ENCODE peak calls at places on chromosomes 2 and 18, in nine cellular contexts. E is D721Med, F is progenitor cell of endocrine pancreas, G is left ventricle myocardium inferior, Q is GM12865, S is astrocyte of the spinal cord, N is neural progenitor cell, T is A549, H is GM06990. V is an unnamed sample.

GRCh38 chr18:45066868-45067267 is 386.2 kb downstream of the SETBP1 start:
- DNase-seq in N (no peak), G (peak; percentile 21), T (no peak), F (no peak), S (no peak), E (no peak), H (no peak), Q (no peak), V (no peak)

GRCh38 chr2:136344339-136344738 is 226.4 kb upstream of the CXCR4 start:
- DNase-seq in H (no peak), E (no peak), G (no peak), N (no peak), F (no peak), T (no peak), Q (no peak), S (no peak), V (no peak)

GRCh38 chr2:28802975-28803429 is 7.6 kb upstream of the SPDYA start:
- DNase-seq in N (no peak), H (no peak), T (peak; percentile 63), G (no peak), S (no peak), F (no peak), E (no peak), Q (no peak), V (no peak)

GRCh38 chr18:9536354-9537152 is 61.2 kb downstream of the RALBP1 start:
- DNase-seq in G (no peak), T (no peak), H (no peak), S (peak; percentile 14), E (no peak), N (no peak), F (no peak), Q (no peak), V (no peak)

GRCh38 chr2:136104977-136105376 is 13.0 kb downstream of the CXCR4 start:
- DNase-seq in S (no peak), N (no peak), Q (no peak), E (no peak), T (no peak), G (no peak), F (no peak), H (no peak), V (no peak)

GRCh38 chr2:235699576-235699975 is 205.7 kb downstream of the AGAP1 start:
- DNase-seq in S (no peak), Q (no peak), N (no peak), H (no peak), G (no peak), E (no peak), F (no peak), T (no peak), V (no peak)

GRCh38 chr18:4181882-4182568 is 273.1 kb downstream of the DLGAP1 start:
- DNase-seq in G (no peak), N (peak; percentile 53), F (no peak), Q (peak; percentile 68), S (no peak), T (peak; percentile 8), H (no peak), E (no peak), V (no peak)

GRCh38 chr18:28767781-28768211 is 590.9 kb upstream of the CDH2 start:
- DNase-seq in T (no peak), H (no peak), N (no peak), S (peak; percentile 76), Q (no peak), G (no peak), F (no peak), E (no peak), V (no peak)

GRCh38 chr2:234254783-234255521 is 204.4 kb downstream of the SPP2 start:
- DNase-seq in G (no peak), S (peak; percentile 59), H (no peak), E (no peak), F (no peak), Q (no peak), T (peak; percentile 49), N (no peak), V (no peak)

GRCh38 chr2:234259440-234259839 is 208.9 kb downstream of the SPP2 start:
- DNase-seq in H (no peak), N (no peak), F (no peak), G (no peak), Q (no peak), E (no peak), S (no peak), T (no peak), V (no peak)

GRCh38 chr2:234258562-234259141 is 208.2 kb downstream of the SPP2 start:
- DNase-seq in E (no peak), Q (no peak), F (no peak), S (no peak), G (no peak), H (no peak), T (no peak), N (no peak), V (peak; percentile 24)

GRCh38 chr2:234256516-234256915 is 206.0 kb downstream of the SPP2 start:
- DNase-seq in T (no peak), Q (no peak), H (no peak), F (no peak), G (no peak), E (no peak), N (no peak), S (no peak), V (no peak)

DNA sequence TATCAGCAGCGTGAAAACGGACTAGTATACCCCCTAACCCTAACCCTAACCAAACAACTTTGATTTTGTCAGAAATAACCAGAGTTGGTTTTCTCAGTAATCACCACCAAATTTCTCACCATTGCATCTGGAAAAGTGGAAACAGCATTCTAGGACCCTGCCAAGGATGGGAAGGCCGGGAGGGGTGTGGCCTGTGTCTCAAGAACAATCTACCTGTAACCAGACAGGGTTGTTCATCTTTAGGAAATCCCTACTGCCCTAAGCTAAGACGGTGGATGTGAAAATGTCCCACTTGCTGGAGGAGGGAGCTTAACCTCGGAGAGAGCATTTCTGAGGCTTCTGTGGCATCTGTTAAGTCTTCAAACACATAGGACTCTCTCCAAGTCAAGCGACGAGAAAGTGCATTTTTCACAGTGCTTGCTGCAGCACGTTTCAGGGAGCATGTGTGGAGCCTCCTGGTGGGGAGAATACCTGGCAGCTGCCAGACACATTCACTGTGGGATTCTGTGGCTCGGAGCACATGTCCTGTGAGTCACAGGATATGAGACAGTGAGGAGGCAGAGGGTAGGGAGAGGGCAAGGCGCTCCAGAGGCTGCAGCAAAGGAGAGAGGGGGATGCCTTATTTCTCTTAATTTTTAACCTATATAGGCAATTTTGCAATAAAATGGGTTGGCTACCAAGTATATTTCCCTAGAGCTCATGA is 207.5 kb downstream of the SPP2 start:
- DNase-seq in S (peak; percentile 99), E (no peak), T (peak; percentile 97), Q (no peak), H (no peak), F (no peak), G (no peak), N (peak; percentile 60), V (peak; percentile 28)
- TF ChIP-seq CTCF in S (peak; percentile 74), E (peak; percentile 47), T (peak; percentile 77), Q (no peak), H (peak; percentile 24), F (peak; percentile 55), G (peak; percentile 49), N (peak; percentile 52), V (no peak)

DNA sequence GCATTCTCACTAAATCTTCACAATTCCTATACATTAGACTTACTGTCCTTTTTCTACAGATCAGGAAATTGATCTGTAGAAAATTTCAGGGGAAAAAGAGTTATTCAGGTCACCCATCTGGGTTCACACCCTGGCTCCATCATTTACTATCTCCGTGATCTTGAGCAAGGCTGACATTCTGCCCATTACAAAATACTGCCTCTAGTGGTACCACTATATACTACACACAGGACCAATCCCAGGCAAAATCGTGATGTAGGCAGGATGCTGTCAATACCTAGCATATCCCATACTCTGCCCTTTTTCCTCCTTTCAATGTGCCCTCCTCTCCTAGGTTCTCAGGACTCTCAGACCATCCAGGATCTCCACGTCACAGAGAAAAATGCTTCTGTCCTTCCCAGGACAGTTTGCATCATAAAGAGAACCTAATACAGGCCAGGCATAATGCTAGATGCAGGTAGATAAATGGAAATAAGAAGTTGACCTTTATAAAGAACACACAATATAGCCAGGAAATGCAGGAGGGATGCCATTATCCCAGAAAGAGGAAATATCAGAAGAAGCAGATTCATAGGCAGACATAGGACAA is 101.9 kb downstream of the CDH20 start:
- DNase-seq in S (no peak), H (no peak), N (peak; percentile 52), G (no peak), T (peak; percentile 12), F (no peak), Q (peak; percentile 22), E (no peak), V (peak; percentile 2)
- TF ChIP-seq CTCF in S (peak; percentile 59), H (peak; percentile 68), N (peak; percentile 78), G (peak; percentile 43), T (peak; percentile 16), F (peak; percentile 66), Q (peak; percentile 66), E (peak; percentile 65), V (peak; percentile 54)

GRCh38 chr2:207319321-207319720 is 153.6 kb upstream of the KLF7 start:
- DNase-seq in E (no peak), Q (no peak), H (no peak), F (no peak), T (no peak), G (no peak), S (no peak), N (no peak), V (peak; percentile 9)

GRCh38 chr2:207318071-207318683 is 152.4 kb upstream of the KLF7 start:
- DNase-seq in F (no peak), S (peak; percentile 23), G (no peak), T (no peak), H (no peak), E (no peak), Q (no peak), N (no peak), V (no peak)

GRCh38 chr2:207317358-207317984 is 151.7 kb upstream of the KLF7 start:
- DNase-seq in Q (no peak), N (no peak), S (peak; percentile 29), E (no peak), T (peak; percentile 48), G (no peak), F (no peak), H (no peak), V (no peak)

GRCh38 chr2:207321504-207321903 is 155.8 kb upstream of the KLF7 start:
- DNase-seq in H (no peak), Q (no peak), F (no peak), N (no peak), E (no peak), G (no peak), T (no peak), S (no peak), V (no peak)

DNA sequence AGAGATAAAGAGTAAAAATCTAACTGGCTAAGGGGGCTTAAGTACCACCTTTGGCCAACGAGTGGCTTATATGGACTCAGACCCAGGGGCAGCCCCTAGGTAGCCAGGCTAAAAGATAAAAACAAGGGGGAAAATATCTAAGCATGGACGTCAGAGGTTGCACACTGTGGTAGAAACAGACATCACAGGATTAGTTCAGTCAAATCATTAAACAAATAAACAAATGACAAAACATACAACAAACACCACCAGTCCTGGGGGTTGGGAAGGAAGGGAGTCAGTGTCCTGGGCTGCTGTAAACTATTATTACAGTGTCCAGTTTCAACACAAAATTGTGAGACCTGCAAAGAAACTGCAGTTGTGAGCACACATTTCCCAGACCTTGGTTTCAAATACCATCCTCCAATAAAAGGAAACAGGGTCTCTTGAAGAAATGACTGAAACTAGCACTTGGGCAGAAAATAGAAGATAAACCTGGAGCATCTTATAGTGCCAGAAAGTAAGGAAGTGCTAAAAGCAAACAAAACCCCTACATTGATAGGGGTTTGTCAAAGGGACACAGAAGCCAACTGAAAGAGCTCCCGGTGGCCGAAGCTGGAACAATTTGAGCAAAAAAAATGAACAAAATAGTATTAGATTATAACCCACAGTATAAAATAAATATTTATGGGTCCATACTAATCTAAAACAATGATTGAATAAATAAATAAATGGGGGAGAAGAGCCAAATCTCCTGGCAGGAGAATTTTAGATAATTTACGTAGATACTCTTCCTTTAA is 154.8 kb upstream of the KLF7 start:
- DNase-seq in H (no peak), S (no peak), Q (no peak), F (no peak), E (no peak), N (no peak), T (peak; percentile 31), G (no peak), V (no peak)
- TF ChIP-seq CTCF in H (no peak), S (peak; percentile 9), Q (no peak), F (no peak), E (no peak), N (peak; percentile 23), T (no peak), G (no peak), V (no peak)

GRCh38 chr2:218264773-218265601 is 4.2 kb downstream of the GPBAR1 start:
- DNase-seq in F (no peak), T (no peak), N (no peak), H (no peak), G (no peak), E (no peak), Q (no peak), S (no peak), V (no peak)

GRCh38 chr2:218266316-218266979 is 3.5 kb downstream of the AAMP start:
- DNase-seq in N (no peak), G (no peak), H (no peak), Q (no peak), E (no peak), T (no peak), F (no peak), S (no peak), V (no peak)

GRCh38 chr2:218267259-218267658 is 2.7 kb downstream of the AAMP start:
- DNase-seq in E (no peak), F (no peak), G (no peak), N (no peak), Q (no peak), T (no peak), H (no peak), S (no peak), V (no peak)

GRCh38 chr2:218263817-218264611 is 3.2 kb downstream of the GPBAR1 start:
- DNase-seq in F (no peak), T (no peak), S (no peak), Q (no peak), N (no peak), H (no peak), G (no peak), E (no peak), V (no peak)

GRCh38 chr2:218265626-218266025 is 4.3 kb downstream of the AAMP start:
- DNase-seq in F (no peak), S (no peak), E (no peak), T (no peak), Q (no peak), H (no peak), G (no peak), N (no peak), V (no peak)
- TF ChIP-seq CTCF in F (no peak), S (no peak), E (no peak), T (no peak), Q (no peak), H (no peak), G (no peak), N (no peak), V (no peak)

V was measured in activated CD8-positive, alpha-beta T cell treated with anti-CD3 and anti-CD28 coated beads for 36 hours.